ENCODE peak calls at places on chromosome 10, in eight cellular contexts. M is hepatocyte; C is NCI-H1105; S is stimulated activated CD4-positive, alpha-beta T cell treated with anti-CD3 and anti-CD28 coated beads, Interleukin-2, amount 100 ng/mL, for 48 hours; H is NCI-H345; V is WTC11; P is activated CD4-positive, alpha-beta T cell treated with anti-CD3 and anti-CD28 coated beads for 24 hours; Y is IMR-90. W is an unnamed sample.

GRCh38 chr10:132408367-132408781 is 11.4 kb downstream of the PWWP2B start:
- DNase-seq in M (peak; percentile 73), C (no peak), S (no peak), H (no peak), V (peak; percentile 56), P (no peak), Y (no peak), W (no peak)

GRCh38 chr10:78846770-78847169 is 222.0 kb upstream of the ZMIZ1 start:
- DNase-seq in M (no peak), C (no peak), S (no peak), H (no peak), V (no peak), P (no peak), Y (no peak), W (no peak)

GRCh38 chr10:133251388-133252222 is 13.9 kb downstream of the VENTX start:
- DNase-seq in M (no peak), C (no peak), S (no peak), H (no peak), V (no peak), P (no peak), Y (no peak), W (no peak)

GRCh38 chr10:63767512-63767911 is 246.3 kb downstream of the REEP3 start:
- DNase-seq in M (no peak), C (no peak), S (no peak), H (no peak), V (no peak), P (no peak), Y (peak; percentile 29), W (peak; percentile 36)

GRCh38 chr10:99520040-99520803 is 12.5 kb upstream of the NKX2-3 start:
- DNase-seq in M (peak; percentile 56), C (no peak), S (no peak), H (no peak), V (no peak), P (no peak), Y (no peak), W (no peak)

GRCh38 chr10:97327348-97328294 is 6.9 kb downstream of the FRAT2 start:
- DNase-seq in M (peak; percentile 37), C (no peak), S (no peak), H (peak; percentile 43), V (no peak), P (no peak), Y (no peak), W (no peak)

GRCh38 chr10:29119374-29119773 is 169.5 kb upstream of the LYZL1 start:
- DNase-seq in M (peak; percentile 62), C (no peak), S (peak; percentile 13), H (no peak), V (peak; percentile 91), P (no peak), Y (peak; percentile 18), W (no peak)

GRCh38 chr10:1195828-1196227 is 139.6 kb downstream of the WDR37 start:
- DNase-seq in M (no peak), C (no peak), S (no peak), H (no peak), V (peak; percentile 24), P (no peak), Y (no peak), W (no peak)

GRCh38 chr10:69898941-69899340 is 97.2 kb downstream of the COL13A1 start:
- DNase-seq in M (no peak), C (no peak), S (no peak), H (no peak), V (no peak), P (no peak), Y (no peak), W (no peak)

GRCh38 chr10:51010977-51011376 is 63.3 kb upstream of the PRKG1 start:
- DNase-seq in M (peak; percentile 60), C (no peak), S (no peak), H (peak; percentile 18), V (no peak), P (no peak), Y (peak; percentile 54), W (peak; percentile 64)

GRCh38 chr10:132117146-132117545 is 51.4 kb downstream of the JAKMIP3 start:
- DNase-seq in M (no peak), C (no peak), S (no peak), H (no peak), V (no peak), P (no peak), Y (no peak), W (no peak)

GRCh38 chr10:8616166-8616565 is 561.7 kb downstream of the GATA3 start:
- DNase-seq in M (peak; percentile 50), C (no peak), S (no peak), H (no peak), V (no peak), P (no peak), Y (no peak), W (no peak)

GRCh38 chr10:126908225-126908624 is 3.0 kb downstream of the DOCK1 start:
- DNase-seq in M (no peak), C (no peak), S (no peak), H (no peak), V (no peak), P (no peak), Y (no peak), W (no peak)

GRCh38 chr10:93028881-93029280 is 31.7 kb upstream of the CYP26C1 start:
- DNase-seq in M (no peak), C (no peak), S (no peak), H (no peak), V (no peak), P (no peak), Y (peak; percentile 67), W (no peak)

GRCh38 chr10:5512331-5512730 is 12.4 kb upstream of the CALML3 start:
- DNase-seq in M (no peak), C (no peak), S (no peak), H (no peak), V (no peak), P (no peak), Y (no peak), W (no peak)

W was measured in Kasumi-1.